ENCODE peak calls at places on chromosomes 7 and 10, in five cellular contexts. One of them, this sample, is unnamed.

GRCh38 chr10:59047180-59047579 is 129.3 kb upstream of the PHYHIPL start:
- DNase-seq in CD8-positive, alpha-beta memory T cell: no peak
- DNase-seq in right atrium auricular region: no peak
- DNase-seq in neuronal stem cell: no peak
- DNase-seq in mammary epithelial cell: no peak
- DNase-seq in this sample: no peak

GRCh38 chr10:74139981-74140380 is 10.6 kb downstream of the AP3M1 start:
- DNase-seq in CD8-positive, alpha-beta memory T cell: no peak
- DNase-seq in right atrium auricular region: no peak
- DNase-seq in neuronal stem cell: no peak
- DNase-seq in mammary epithelial cell: no peak
- DNase-seq in this sample: no peak

GRCh38 chr7:35617076-35617475 is 77.9 kb downstream of the HERPUD2 start:
- DNase-seq in CD8-positive, alpha-beta memory T cell: no peak
- DNase-seq in right atrium auricular region: no peak
- DNase-seq in neuronal stem cell: no peak
- DNase-seq in mammary epithelial cell: no peak
- DNase-seq in this sample: no peak

GRCh38 chr7:115005241-115005640 is 83.3 kb downstream of the MDFIC start:
- DNase-seq in CD8-positive, alpha-beta memory T cell: no peak
- DNase-seq in right atrium auricular region: no peak
- DNase-seq in neuronal stem cell: no peak
- DNase-seq in mammary epithelial cell: no peak
- DNase-seq in this sample: no peak

GRCh38 chr7:44961844-44962482 is 16.9 kb downstream of the MYO1G start:
- DNase-seq in CD8-positive, alpha-beta memory T cell: no peak
- DNase-seq in right atrium auricular region: no peak
- DNase-seq in neuronal stem cell: no peak
- DNase-seq in mammary epithelial cell: no peak
- DNase-seq in this sample: no peak

GRCh38 chr10:34505338-34505737 is 309.8 kb downstream of the PARD3 start:
- DNase-seq in CD8-positive, alpha-beta memory T cell: no peak
- DNase-seq in right atrium auricular region: no peak
- DNase-seq in neuronal stem cell: no peak
- DNase-seq in mammary epithelial cell: no peak
- DNase-seq in this sample: no peak

GRCh38 chr10:650691-651615 is 38.5 kb downstream of the DIP2C start:
- DNase-seq in CD8-positive, alpha-beta memory T cell: no peak
- DNase-seq in right atrium auricular region: no peak
- DNase-seq in neuronal stem cell: no peak
- DNase-seq in mammary epithelial cell: no peak
- DNase-seq in this sample: no peak

GRCh38 chr10:15167411-15168295 is 840 bp downstream of the NMT2 start:
- DNase-seq in CD8-positive, alpha-beta memory T cell: peak; percentile 66
- DNase-seq in right atrium auricular region: peak; percentile 63
- DNase-seq in neuronal stem cell: peak; percentile 63
- DNase-seq in mammary epithelial cell: peak; percentile 50
- DNase-seq in this sample: no peak

GRCh38 chr7:44678468-44679179 is 70.0 kb upstream of the ZMIZ2 start:
- DNase-seq in CD8-positive, alpha-beta memory T cell: no peak
- DNase-seq in right atrium auricular region: no peak
- DNase-seq in neuronal stem cell: no peak
- DNase-seq in mammary epithelial cell: peak; percentile 71
- DNase-seq in this sample: peak; percentile 41

GRCh38 chr10:32055478-32056135 is 618 bp downstream of the KIF5B start:
- DNase-seq in CD8-positive, alpha-beta memory T cell: peak; percentile 73
- DNase-seq in right atrium auricular region: peak; percentile 65
- DNase-seq in neuronal stem cell: no peak
- DNase-seq in mammary epithelial cell: peak; percentile 63
- DNase-seq in this sample: peak; percentile 73

GRCh38 chr7:64558323-64558705 is 4.6 kb downstream of the ZNF680 start:
- DNase-seq in CD8-positive, alpha-beta memory T cell: no peak
- DNase-seq in right atrium auricular region: no peak
- DNase-seq in neuronal stem cell: no peak
- DNase-seq in mammary epithelial cell: no peak
- DNase-seq in this sample: no peak

GRCh38 chr7:1248459-1249131 is 15.9 kb downstream of the UNCX start:
- DNase-seq in CD8-positive, alpha-beta memory T cell: no peak
- DNase-seq in right atrium auricular region: no peak
- DNase-seq in neuronal stem cell: no peak
- DNase-seq in mammary epithelial cell: no peak
- DNase-seq in this sample: no peak

GRCh38 chr10:43962346-43963191 is 313.9 kb upstream of the ZNF32 start:
- DNase-seq in CD8-positive, alpha-beta memory T cell: no peak
- DNase-seq in right atrium auricular region: peak; percentile 44
- DNase-seq in neuronal stem cell: no peak
- DNase-seq in mammary epithelial cell: no peak
- DNase-seq in this sample: no peak

GRCh38 chr7:38820571-38820970 is 88.4 kb downstream of the VPS41 start:
- DNase-seq in CD8-positive, alpha-beta memory T cell: no peak
- DNase-seq in right atrium auricular region: no peak
- DNase-seq in neuronal stem cell: no peak
- DNase-seq in mammary epithelial cell: no peak
- DNase-seq in this sample: no peak

GRCh38 chr10:18582803-18583202 is 68.6 kb downstream of the NSUN6 start:
- DNase-seq in CD8-positive, alpha-beta memory T cell: no peak
- DNase-seq in right atrium auricular region: no peak
- DNase-seq in neuronal stem cell: no peak
- DNase-seq in mammary epithelial cell: no peak
- DNase-seq in this sample: no peak

GRCh38 chr10:84341983-84342382 is 13.6 kb downstream of the CCSER2 start:
- DNase-seq in CD8-positive, alpha-beta memory T cell: no peak
- DNase-seq in right atrium auricular region: no peak
- DNase-seq in neuronal stem cell: no peak
- DNase-seq in mammary epithelial cell: no peak
- DNase-seq in this sample: no peak

GRCh38 chr10:21195149-21195731 is 298.1 kb upstream of the NEBL start:
- DNase-seq in CD8-positive, alpha-beta memory T cell: no peak
- DNase-seq in right atrium auricular region: no peak
- DNase-seq in neuronal stem cell: no peak
- DNase-seq in mammary epithelial cell: peak; percentile 58
- DNase-seq in this sample: no peak

GRCh38 chr7:95865716-95866371 is 93.5 kb downstream of the DYNC1I1 start:
- DNase-seq in CD8-positive, alpha-beta memory T cell: no peak
- DNase-seq in right atrium auricular region: no peak
- DNase-seq in neuronal stem cell: peak; percentile 20
- DNase-seq in mammary epithelial cell: no peak
- DNase-seq in this sample: no peak

GRCh38 chr7:13912740-13913320 is 76.6 kb downstream of the ETV1 start:
- DNase-seq in CD8-positive, alpha-beta memory T cell: no peak
- DNase-seq in right atrium auricular region: no peak
- DNase-seq in neuronal stem cell: no peak
- DNase-seq in mammary epithelial cell: no peak
- DNase-seq in this sample: no peak

GRCh38 chr7:37208528-37208927 is 240.1 kb downstream of the ELMO1 start:
- DNase-seq in CD8-positive, alpha-beta memory T cell: no peak
- DNase-seq in right atrium auricular region: peak; percentile 85
- DNase-seq in neuronal stem cell: peak; percentile 17
- DNase-seq in mammary epithelial cell: peak; percentile 28
- DNase-seq in this sample: no peak

GRCh38 chr7:5302577-5302976 is 19.8 kb downstream of the SLC29A4 start:
- DNase-seq in CD8-positive, alpha-beta memory T cell: no peak
- DNase-seq in right atrium auricular region: no peak
- DNase-seq in neuronal stem cell: no peak
- DNase-seq in mammary epithelial cell: no peak
- DNase-seq in this sample: no peak

GRCh38 chr10:36748128-36748871 is 377.1 kb upstream of the ANKRD30A start:
- DNase-seq in CD8-positive, alpha-beta memory T cell: no peak
- DNase-seq in right atrium auricular region: no peak
- DNase-seq in neuronal stem cell: no peak
- DNase-seq in mammary epithelial cell: no peak
- DNase-seq in this sample: no peak

GRCh38 chr10:99906470-99906869 is 103.3 kb downstream of the DNMBP start:
- DNase-seq in CD8-positive, alpha-beta memory T cell: no peak
- DNase-seq in right atrium auricular region: no peak
- DNase-seq in neuronal stem cell: no peak
- DNase-seq in mammary epithelial cell: peak; percentile 96
- DNase-seq in this sample: no peak

GRCh38 chr10:108358912-108359311 is 1194.4 kb upstream of the SORCS1 start:
- DNase-seq in CD8-positive, alpha-beta memory T cell: no peak
- DNase-seq in right atrium auricular region: no peak
- DNase-seq in neuronal stem cell: no peak
- DNase-seq in mammary epithelial cell: peak; percentile 96
- DNase-seq in this sample: peak; percentile 7

GRCh38 chr10:100621360-100622205 is 85.8 kb downstream of the HIF1AN start:
- DNase-seq in CD8-positive, alpha-beta memory T cell: peak; percentile 62
- DNase-seq in right atrium auricular region: no peak
- DNase-seq in neuronal stem cell: no peak
- DNase-seq in mammary epithelial cell: no peak
- DNase-seq in this sample: peak; percentile 36

GRCh38 chr10:22229756-22230330 is 12.0 kb upstream of the EBLN1 start:
- DNase-seq in CD8-positive, alpha-beta memory T cell: no peak
- DNase-seq in right atrium auricular region: no peak
- DNase-seq in neuronal stem cell: no peak
- DNase-seq in mammary epithelial cell: peak; percentile 12
- DNase-seq in this sample: no peak

GRCh38 chr10:104256335-104257080 is 1.8 kb downstream of the GSTO1 start:
- DNase-seq in CD8-positive, alpha-beta memory T cell: no peak
- DNase-seq in right atrium auricular region: no peak
- DNase-seq in neuronal stem cell: no peak
- DNase-seq in mammary epithelial cell: peak; percentile 40
- DNase-seq in this sample: no peak

GRCh38 chr10:104259456-104259855 is 4.8 kb downstream of the GSTO1 start:
- DNase-seq in CD8-positive, alpha-beta memory T cell: no peak
- DNase-seq in right atrium auricular region: no peak
- DNase-seq in neuronal stem cell: no peak
- DNase-seq in mammary epithelial cell: peak; percentile 52
- DNase-seq in this sample: no peak

GRCh38 chr10:104259999-104260774 is 5.5 kb downstream of the GSTO1 start:
- DNase-seq in CD8-positive, alpha-beta memory T cell: no peak
- DNase-seq in right atrium auricular region: no peak
- DNase-seq in neuronal stem cell: no peak
- DNase-seq in mammary epithelial cell: no peak
- DNase-seq in this sample: no peak

GRCh38 chr10:104257235-104257634 is 2.5 kb downstream of the GSTO1 start:
- DNase-seq in CD8-positive, alpha-beta memory T cell: no peak
- DNase-seq in right atrium auricular region: no peak
- DNase-seq in neuronal stem cell: no peak
- DNase-seq in mammary epithelial cell: peak; percentile 25
- DNase-seq in this sample: no peak

DNA sequence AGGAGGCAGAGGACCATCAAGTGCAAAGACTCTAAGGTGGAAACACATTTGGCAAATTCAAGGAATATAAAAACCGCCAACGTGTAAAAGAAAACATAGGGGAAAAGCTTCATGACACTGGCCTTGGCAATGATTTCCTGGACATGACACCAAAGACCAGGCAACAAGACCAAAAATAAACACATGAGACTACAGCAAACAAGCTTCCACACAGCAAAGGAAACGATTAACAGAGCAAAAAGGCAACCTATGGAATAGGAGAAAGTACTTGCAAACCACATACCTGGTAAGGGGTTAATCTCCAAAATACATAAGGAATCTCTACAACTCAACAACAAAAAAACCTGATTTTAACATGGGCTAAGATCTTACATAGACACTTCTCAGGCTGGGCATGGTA is 3.5 kb downstream of the GSTO1 start:
- DNase-seq in CD8-positive, alpha-beta memory T cell: no peak
- DNase-seq in right atrium auricular region: no peak
- DNase-seq in neuronal stem cell: no peak
- DNase-seq in mammary epithelial cell: no peak
- DNase-seq in this sample: no peak
- H3K27me3 ChIP-seq in CD8-positive, alpha-beta memory T cell: no peaks in the 10 kb centered on the region
- H3K27me3 ChIP-seq in right atrium auricular region: no peaks in the 10 kb centered on the region
- H3K27me3 ChIP-seq in neuronal stem cell: no peaks in the 10 kb centered on the region
- H3K27me3 ChIP-seq in mammary epithelial cell: no peaks in the 10 kb centered on the region
- H3K27me3 ChIP-seq in this sample: no peaks in the 10 kb centered on the region

DNA sequence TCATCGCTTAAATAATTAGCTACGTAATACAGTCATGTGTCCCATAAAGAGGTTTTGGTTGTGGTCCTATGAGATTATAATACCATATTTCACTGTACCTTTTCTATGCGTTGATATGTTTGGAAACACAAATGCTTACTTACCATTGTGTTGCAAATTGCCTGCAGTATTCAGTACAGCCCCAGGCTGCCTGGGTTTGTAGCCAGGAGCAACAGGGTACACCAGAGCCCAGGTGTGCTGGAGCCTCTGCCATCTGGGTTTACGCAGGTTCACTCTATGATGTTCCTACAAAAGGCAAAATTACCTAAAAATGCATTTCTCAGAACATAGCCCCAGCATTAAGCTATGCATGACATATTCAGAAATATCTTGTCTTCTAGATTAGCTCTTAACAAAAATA is 558.9 kb upstream of the ADARB2 start:
- DNase-seq in CD8-positive, alpha-beta memory T cell: no peak
- DNase-seq in right atrium auricular region: no peak
- DNase-seq in neuronal stem cell: no peak
- DNase-seq in mammary epithelial cell: no peak
- DNase-seq in this sample: no peak
- H3K27me3 ChIP-seq in CD8-positive, alpha-beta memory T cell: no peaks in the 10 kb centered on the region
- H3K27me3 ChIP-seq in right atrium auricular region: no peaks in the 10 kb centered on the region
- H3K27me3 ChIP-seq in neuronal stem cell: no peaks in the 10 kb centered on the region
- H3K27me3 ChIP-seq in mammary epithelial cell: no peaks in the 10 kb centered on the region
- H3K27me3 ChIP-seq in this sample: no peaks in the 10 kb centered on the region

DNA sequence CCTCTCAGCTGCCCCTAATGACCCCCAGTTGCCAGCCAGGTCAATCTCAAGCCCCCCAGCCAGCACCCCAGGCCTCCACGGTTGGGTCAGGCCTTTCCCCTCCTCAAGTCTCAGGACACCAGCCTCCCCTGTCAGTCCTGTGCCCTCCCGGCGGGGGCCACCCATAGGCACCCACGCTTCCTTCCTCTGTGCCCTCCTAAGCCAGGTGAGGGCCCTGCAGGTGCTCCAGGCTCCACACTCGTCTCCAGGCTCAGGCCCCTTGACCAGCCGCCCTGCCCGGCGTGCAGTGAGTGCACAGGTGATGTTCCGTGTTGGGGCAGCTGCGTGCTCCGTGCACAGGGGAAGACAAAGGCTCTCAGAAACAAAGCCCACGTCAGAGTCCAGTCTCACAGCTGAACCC is 26.8 kb upstream of the ADGRA1 start:
- DNase-seq in CD8-positive, alpha-beta memory T cell: no peak
- DNase-seq in right atrium auricular region: no peak
- DNase-seq in neuronal stem cell: no peak
- DNase-seq in mammary epithelial cell: no peak
- DNase-seq in this sample: no peak
- H3K27me3 ChIP-seq in CD8-positive, alpha-beta memory T cell: no peaks in the 10 kb centered on the region
- H3K27me3 ChIP-seq in right atrium auricular region: no peaks in the 10 kb centered on the region
- H3K27me3 ChIP-seq in neuronal stem cell: peaks cover 11% of the 10 kb centered on the region
- H3K27me3 ChIP-seq in mammary epithelial cell: no peaks in the 10 kb centered on the region
- H3K27me3 ChIP-seq in this sample: no peaks in the 10 kb centered on the region

GRCh38 chr10:25177093-25177753 is 2.4 kb downstream of the GPR158 start:
- DNase-seq in CD8-positive, alpha-beta memory T cell: no peak
- DNase-seq in right atrium auricular region: no peak
- DNase-seq in neuronal stem cell: no peak
- DNase-seq in mammary epithelial cell: no peak
- DNase-seq in this sample: no peak
- H3K27me3 ChIP-seq in CD8-positive, alpha-beta memory T cell: peaks cover 23% of the 10 kb centered on the region
- H3K27me3 ChIP-seq in right atrium auricular region: peaks cover 24% of the 10 kb centered on the region
- H3K27me3 ChIP-seq in neuronal stem cell: peaks cover 36% of the 10 kb centered on the region
- H3K27me3 ChIP-seq in mammary epithelial cell: peaks cover 38% of the 10 kb centered on the region
- H3K27me3 ChIP-seq in this sample: peaks cover 16% of the 10 kb centered on the region

DNA sequence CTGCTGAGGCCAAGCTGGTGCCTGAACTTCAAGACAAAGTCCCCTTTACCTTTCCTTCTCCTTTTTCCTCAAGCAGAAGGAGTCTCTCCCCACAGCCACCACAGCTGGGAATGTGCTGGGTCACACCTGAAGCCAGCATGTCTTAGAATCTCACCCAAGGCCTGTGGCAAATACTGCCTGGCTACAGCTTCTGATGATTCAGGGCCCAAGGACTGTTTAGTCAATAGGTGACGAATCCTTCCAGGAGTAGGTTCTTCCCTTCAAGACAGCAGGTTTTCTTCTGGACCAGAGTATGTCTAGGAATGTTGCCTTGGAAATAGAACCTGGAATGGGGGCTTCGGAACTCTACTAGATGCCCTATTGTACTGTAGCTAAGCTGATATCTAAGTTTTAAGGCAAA is 374.6 kb downstream of the KIF20B start:
- DNase-seq in CD8-positive, alpha-beta memory T cell: no peak
- DNase-seq in right atrium auricular region: no peak
- DNase-seq in neuronal stem cell: no peak
- DNase-seq in mammary epithelial cell: peak; percentile 63
- DNase-seq in this sample: no peak
- H3K27me3 ChIP-seq in CD8-positive, alpha-beta memory T cell: no peaks in the 10 kb centered on the region
- H3K27me3 ChIP-seq in right atrium auricular region: no peaks in the 10 kb centered on the region
- H3K27me3 ChIP-seq in neuronal stem cell: no peaks in the 10 kb centered on the region
- H3K27me3 ChIP-seq in mammary epithelial cell: no peaks in the 10 kb centered on the region
- H3K27me3 ChIP-seq in this sample: no peaks in the 10 kb centered on the region

This sample was measured in HL-60.